ENCODE peak calls at places on chromosome 2, in seven cellular contexts. L, N, I, F, Z, R and K are unnamed samples.

GRCh38 chr2:9378433-9379371 is 44.6 kb downstream of the ITGB1BP1 start:
- DNase-seq in R (no peak), F (no peak), L (peak; percentile 19), Z (peak; percentile 64), N (no peak), I (peak; percentile 63), K (no peak)

GRCh38 chr2:242035858-242036652 is 166.5 kb downstream of the RTP5 start:
- DNase-seq in I (no peak), N (no peak), F (no peak), L (no peak), Z (no peak), R (no peak), K (no peak)

GRCh38 chr2:67880291-67880761 is 182.5 kb downstream of the C1D start:
- DNase-seq in R (no peak), N (no peak), L (peak; percentile 65), Z (peak; percentile 18), F (no peak), I (no peak), K (no peak)

GRCh38 chr2:167550448-167550847 is 662.2 kb downstream of the XIRP2 start:
- DNase-seq in Z (peak; percentile 6), F (no peak), R (no peak), L (no peak), N (no peak), I (no peak), K (no peak)

GRCh38 chr2:156580501-156580900 is 144.3 kb downstream of the GPD2 start:
- DNase-seq in R (no peak), I (no peak), L (no peak), Z (no peak), N (no peak), F (no peak), K (no peak)

GRCh38 chr2:39213015-39213414 is 30.8 kb downstream of the CDKL4 start:
- DNase-seq in I (no peak), N (no peak), F (no peak), L (no peak), R (no peak), Z (no peak), K (no peak)

GRCh38 chr2:160210599-160211138 is 10.6 kb upstream of the ITGB6 start:
- DNase-seq in I (peak; percentile 64), N (peak; percentile 68), Z (no peak), F (no peak), R (peak; percentile 75), L (peak; percentile 72), K (peak; percentile 72)

GRCh38 chr2:225173909-225174308 is 131.6 kb upstream of the DOCK10 start:
- DNase-seq in F (no peak), L (no peak), R (no peak), Z (no peak), I (no peak), N (no peak), K (no peak)

GRCh38 chr2:189609423-189609816 is 28.8 kb upstream of the SLC40A1 start:
- DNase-seq in I (no peak), Z (no peak), F (no peak), N (no peak), L (no peak), R (no peak), K (no peak)

GRCh38 chr2:167924556-167924955 is 322.8 kb downstream of the STK39 start:
- DNase-seq in L (no peak), I (no peak), R (no peak), N (no peak), Z (no peak), F (no peak), K (no peak)

GRCh38 chr2:6828299-6828584 is 37.5 kb downstream of the CMPK2 start:
- DNase-seq in Z (no peak), F (no peak), N (no peak), I (no peak), R (no peak), L (no peak), K (no peak)

GRCh38 chr2:96913398-96914202 is 43.7 kb upstream of the SEMA4C start:
- DNase-seq in F (no peak), Z (no peak), I (no peak), L (no peak), R (no peak), N (no peak), K (peak; percentile 62)

GRCh38 chr2:174485763-174486613 is 841 bp downstream of the GPR155 start:
- DNase-seq in F (no peak), Z (no peak), I (peak; percentile 44), L (peak; percentile 23), N (no peak), R (no peak), K (no peak)

GRCh38 chr2:123157016-123157415 is 868.1 kb upstream of the CNTNAP5 start:
- DNase-seq in Z (no peak), I (no peak), R (no peak), L (no peak), F (peak; percentile 88), N (no peak), K (no peak)

GRCh38 chr2:98295721-98296414 is 50.4 kb upstream of the CNGA3 start:
- DNase-seq in F (no peak), I (no peak), N (no peak), L (no peak), Z (no peak), R (no peak), K (no peak)
- TF ChIP-seq CTCF in F (no peak), I (no peak), N (no peak), L (no peak), Z (no peak), R (peak; percentile 8), K (no peak)

GRCh38 chr2:30509716-30510115 is 62.7 kb downstream of the LCLAT1 start:
- DNase-seq in I (no peak), F (peak; percentile 98), N (no peak), Z (no peak), L (no peak), R (no peak), K (no peak)

GRCh38 chr2:30512243-30512866 is 65.3 kb downstream of the LCLAT1 start:
- DNase-seq in I (no peak), Z (no peak), L (no peak), R (no peak), N (no peak), F (no peak), K (no peak)

GRCh38 chr2:30510409-30510808 is 63.4 kb downstream of the LCLAT1 start:
- DNase-seq in N (no peak), I (no peak), L (no peak), F (no peak), Z (no peak), R (no peak), K (no peak)

GRCh38 chr2:30514134-30514860 is 67.3 kb downstream of the LCLAT1 start:
- DNase-seq in Z (no peak), L (peak; percentile 52), R (no peak), F (no peak), I (peak; percentile 60), N (no peak), K (no peak)

GRCh38 chr2:30511122-30512083 is 64.4 kb downstream of the LCLAT1 start:
- DNase-seq in L (no peak), I (peak; percentile 60), R (no peak), F (peak; percentile 35), Z (peak; percentile 26), N (no peak), K (no peak)
- TF ChIP-seq CTCF in L (no peak), I (no peak), R (no peak), F (no peak), Z (no peak), N (no peak), K (no peak)

GRCh38 chr2:238134393-238134785 is 4.1 kb upstream of the KLHL30 start:
- DNase-seq in Z (no peak), R (no peak), F (no peak), L (no peak), I (no peak), N (no peak), K (no peak)

GRCh38 chr2:238131761-238132462 is 6.6 kb upstream of the KLHL30 start:
- DNase-seq in N (no peak), F (no peak), R (no peak), L (no peak), Z (no peak), I (no peak), K (no peak)

GRCh38 chr2:238135601-238136150 is 2.8 kb upstream of the KLHL30 start:
- DNase-seq in L (no peak), N (no peak), Z (no peak), I (no peak), R (no peak), F (no peak), K (no peak)

GRCh38 chr2:238132463-238133450 is 5.7 kb upstream of the KLHL30 start:
- DNase-seq in I (no peak), F (no peak), Z (no peak), N (no peak), R (no peak), L (no peak), K (no peak)

DNA sequence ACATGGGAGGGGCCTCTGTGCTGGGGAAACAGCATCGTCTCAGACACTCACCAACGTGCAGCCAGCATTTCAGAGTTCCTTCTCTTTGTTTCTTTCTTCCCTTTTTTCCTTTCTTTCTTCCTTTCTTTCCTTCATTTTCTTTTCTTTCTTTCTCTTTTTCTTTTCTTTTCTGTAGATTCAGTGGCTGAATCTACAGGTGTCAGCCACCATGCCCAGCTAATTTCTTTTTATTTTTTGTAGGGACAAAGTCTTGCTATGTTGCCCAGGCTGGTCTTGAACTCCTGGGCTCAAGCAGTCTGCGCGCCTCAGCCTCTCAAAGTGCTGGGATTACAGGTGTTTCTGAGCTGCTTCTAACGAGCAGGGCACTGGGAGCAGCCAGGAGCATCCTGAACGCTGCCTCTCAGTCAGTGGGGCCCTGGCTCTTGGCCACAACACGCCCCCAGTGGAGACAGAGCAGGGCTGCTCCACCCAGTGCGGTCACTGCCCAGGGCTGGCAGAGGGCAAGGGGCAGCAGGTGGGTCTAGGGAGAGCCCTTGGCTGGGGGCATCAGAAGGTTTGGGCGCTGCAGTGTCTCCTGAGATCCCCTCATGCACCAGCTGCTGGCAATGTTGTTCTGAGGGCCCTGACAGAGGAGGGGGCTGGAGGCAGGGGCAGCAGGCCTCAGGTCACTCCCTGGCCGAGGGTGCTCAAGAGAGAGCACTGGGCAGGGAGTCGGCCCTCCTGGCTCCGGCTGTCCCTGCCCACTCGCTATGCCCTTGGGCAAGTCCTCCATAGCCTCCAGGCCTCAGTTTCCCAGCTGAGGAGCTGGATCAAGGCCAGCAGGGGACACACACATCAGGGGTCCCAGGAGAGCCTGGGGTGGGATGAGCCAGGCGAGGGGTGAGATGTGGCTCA is 4.7 kb upstream of the KLHL30 start:
- DNase-seq in Z (no peak), N (no peak), F (no peak), R (no peak), L (no peak), I (no peak), K (no peak)
- TF ChIP-seq CTCF in Z (no peak), N (peak; percentile 30), F (no peak), R (no peak), L (no peak), I (no peak), K (no peak)

GRCh38 chr2:217789736-217790181 is 213.0 kb downstream of the TNS1 start:
- DNase-seq in I (no peak), Z (no peak), F (no peak), R (no peak), N (no peak), L (no peak), K (no peak)

GRCh38 chr2:217790195-217790594 is 212.6 kb downstream of the TNS1 start:
- DNase-seq in Z (no peak), R (no peak), I (peak; percentile 67), N (no peak), L (no peak), F (no peak), K (no peak)

GRCh38 chr2:217792611-217793527 is 209.9 kb downstream of the TNS1 start:
- DNase-seq in F (no peak), R (no peak), L (no peak), N (no peak), Z (no peak), I (no peak), K (no peak)

GRCh38 chr2:217789003-217789735 is 213.6 kb downstream of the TNS1 start:
- DNase-seq in R (no peak), F (no peak), N (peak; percentile 92), L (peak; percentile 27), I (peak; percentile 81), Z (peak; percentile 61), K (peak; percentile 76)

GRCh38 chr2:217790681-217791392 is 212.0 kb downstream of the TNS1 start:
- DNase-seq in L (peak; percentile 49), R (no peak), I (peak; percentile 61), F (no peak), Z (peak; percentile 22), N (no peak), K (no peak)
- TF ChIP-seq CTCF in L (no peak), R (no peak), I (no peak), F (no peak), Z (no peak), N (no peak), K (no peak)